ENCODE peak calls at places on chromosomes 13 and 19, in eight cellular contexts. One of them, this sample, is unnamed.

GRCh38 chr13:67390462-67391093 is 160.4 kb upstream of the PCDH9 start:
- DNase-seq in transverse colon: no peak
- DNase-seq in central memory CD4-positive, alpha-beta T cell: no peak
- DNase-seq in GM12865: no peak
- DNase-seq in colonic mucosa: no peak
- DNase-seq in NCI-H187 treated with DMSO at 0.1 percent for 48 hours: no peak
- DNase-seq in bronchial epithelial cell: no peak
- DNase-seq in CMK: no peak
- DNase-seq in this sample: peak

GRCh38 chr13:26983533-26984315 is 187.9 kb downstream of the USP12 start:
- DNase-seq in transverse colon: no peak
- DNase-seq in central memory CD4-positive, alpha-beta T cell: no peak
- DNase-seq in GM12865: no peak
- DNase-seq in colonic mucosa: no peak
- DNase-seq in NCI-H187 treated with DMSO at 0.1 percent for 48 hours: no peak
- DNase-seq in bronchial epithelial cell: no peak
- DNase-seq in CMK: no peak
- DNase-seq in this sample: no peak

GRCh38 chr13:39760521-39760920 is 105.1 kb downstream of the COG6 start:
- DNase-seq in transverse colon: no peak
- DNase-seq in central memory CD4-positive, alpha-beta T cell: no peak
- DNase-seq in GM12865: no peak
- DNase-seq in colonic mucosa: no peak
- DNase-seq in NCI-H187 treated with DMSO at 0.1 percent for 48 hours: no peak
- DNase-seq in bronchial epithelial cell: no peak
- DNase-seq in CMK: no peak
- DNase-seq in this sample: no peak

GRCh38 chr13:50550151-50550550 is 293.3 kb downstream of the DLEU7 start:
- DNase-seq in transverse colon: no peak
- DNase-seq in central memory CD4-positive, alpha-beta T cell: no peak
- DNase-seq in GM12865: no peak
- DNase-seq in colonic mucosa: no peak
- DNase-seq in NCI-H187 treated with DMSO at 0.1 percent for 48 hours: no peak
- DNase-seq in bronchial epithelial cell: no peak
- DNase-seq in CMK: no peak
- DNase-seq in this sample: no peak

GRCh38 chr13:46559272-46559805 is 6.4 kb downstream of the LRCH1 start:
- DNase-seq in transverse colon: no peak
- DNase-seq in central memory CD4-positive, alpha-beta T cell: no peak
- DNase-seq in GM12865: no peak
- DNase-seq in colonic mucosa: no peak
- DNase-seq in NCI-H187 treated with DMSO at 0.1 percent for 48 hours: no peak
- DNase-seq in bronchial epithelial cell: peak
- DNase-seq in CMK: no peak
- DNase-seq in this sample: no peak

GRCh38 chr19:10289167-10289835 is 451 bp upstream of the ICAM5 start:
- DNase-seq in transverse colon: peak
- DNase-seq in central memory CD4-positive, alpha-beta T cell: peak
- DNase-seq in GM12865: peak
- DNase-seq in colonic mucosa: peak
- DNase-seq in NCI-H187 treated with DMSO at 0.1 percent for 48 hours: no peak
- DNase-seq in bronchial epithelial cell: peak
- DNase-seq in CMK: peak
- DNase-seq in this sample: peak

GRCh38 chr13:75749407-75749806 is 113.3 kb downstream of the LMO7 start:
- DNase-seq in transverse colon: no peak
- DNase-seq in central memory CD4-positive, alpha-beta T cell: no peak
- DNase-seq in GM12865: no peak
- DNase-seq in colonic mucosa: no peak
- DNase-seq in NCI-H187 treated with DMSO at 0.1 percent for 48 hours: no peak
- DNase-seq in bronchial epithelial cell: peak
- DNase-seq in CMK: no peak
- DNase-seq in this sample: peak

GRCh38 chr13:23384111-23384510 is 49.4 kb downstream of the SACS start:
- DNase-seq in transverse colon: no peak
- DNase-seq in central memory CD4-positive, alpha-beta T cell: no peak
- DNase-seq in GM12865: peak
- DNase-seq in colonic mucosa: no peak
- DNase-seq in NCI-H187 treated with DMSO at 0.1 percent for 48 hours: no peak
- DNase-seq in bronchial epithelial cell: peak
- DNase-seq in CMK: no peak
- DNase-seq in this sample: no peak

GRCh38 chr13:113929628-113930615 is 44.0 kb downstream of the C13orf46 start:
- DNase-seq in transverse colon: no peak
- DNase-seq in central memory CD4-positive, alpha-beta T cell: no peak
- DNase-seq in GM12865: no peak
- DNase-seq in colonic mucosa: no peak
- DNase-seq in NCI-H187 treated with DMSO at 0.1 percent for 48 hours: no peak
- DNase-seq in bronchial epithelial cell: no peak
- DNase-seq in CMK: no peak
- DNase-seq in this sample: no peak

GRCh38 chr19:16328824-16329482 is 4.3 kb downstream of the KLF2 start:
- DNase-seq in transverse colon: no peak
- DNase-seq in central memory CD4-positive, alpha-beta T cell: peak
- DNase-seq in GM12865: peak
- DNase-seq in colonic mucosa: no peak
- DNase-seq in NCI-H187 treated with DMSO at 0.1 percent for 48 hours: no peak
- DNase-seq in bronchial epithelial cell: no peak
- DNase-seq in CMK: no peak
- DNase-seq in this sample: no peak

This sample was measured in MCF 10A.